ENCODE peak calls at places on chromosomes 16 and 17, in six cellular contexts. One of them, this sample, is unnamed.

GRCh38 chr17:63639125-63639524 is 16.9 kb downstream of the MAP3K3 start:
- DNase-seq in A549: no peak
- DNase-seq in uterus: no peak
- DNase-seq in endodermal cell: no peak
- DNase-seq in PC-9: no peak
- DNase-seq in brain microvascular endothelial cell: no peak
- DNase-seq in this sample: no peak

GRCh38 chr16:50326835-50327465 is 41.8 kb downstream of the BRD7 start:
- DNase-seq in A549: no peak
- DNase-seq in uterus: no peak
- DNase-seq in endodermal cell: peak
- DNase-seq in PC-9: no peak
- DNase-seq in brain microvascular endothelial cell: peak
- DNase-seq in this sample: no peak

GRCh38 chr17:78944956-78945355 is 19.8 kb upstream of the TIMP2 start:
- DNase-seq in A549: no peak
- DNase-seq in uterus: no peak
- DNase-seq in endodermal cell: no peak
- DNase-seq in PC-9: no peak
- DNase-seq in brain microvascular endothelial cell: no peak
- DNase-seq in this sample: no peak

GRCh38 chr17:30964878-30965277 is 6.0 kb upstream of the RNF135 start:
- DNase-seq in A549: no peak
- DNase-seq in uterus: no peak
- DNase-seq in endodermal cell: peak
- DNase-seq in PC-9: no peak
- DNase-seq in brain microvascular endothelial cell: peak
- DNase-seq in this sample: no peak

GRCh38 chr17:17350491-17351355 is 47.5 kb downstream of the NT5M start:
- DNase-seq in A549: peak
- DNase-seq in uterus: no peak
- DNase-seq in endodermal cell: peak
- DNase-seq in PC-9: peak
- DNase-seq in brain microvascular endothelial cell: peak
- DNase-seq in this sample: no peak

GRCh38 chr17:28612531-28612930 is 1.5 kb downstream of the RSKR start:
- DNase-seq in A549: no peak
- DNase-seq in uterus: no peak
- DNase-seq in endodermal cell: no peak
- DNase-seq in PC-9: no peak
- DNase-seq in brain microvascular endothelial cell: no peak
- DNase-seq in this sample: no peak

GRCh38 chr16:65961491-65962143 is 404.9 kb upstream of the CDH5 start:
- DNase-seq in A549: no peak
- DNase-seq in uterus: no peak
- DNase-seq in endodermal cell: no peak
- DNase-seq in PC-9: no peak
- DNase-seq in brain microvascular endothelial cell: no peak
- DNase-seq in this sample: no peak

GRCh38 chr16:29994613-29995329 is 646 bp downstream of the HIRIP3 start:
- DNase-seq in A549: no peak
- DNase-seq in uterus: peak
- DNase-seq in endodermal cell: no peak
- DNase-seq in PC-9: peak
- DNase-seq in brain microvascular endothelial cell: peak
- DNase-seq in this sample: no peak

GRCh38 chr17:39744836-39745215 is 7.1 kb downstream of the GRB7 start:
- DNase-seq in A549: no peak
- DNase-seq in uterus: no peak
- DNase-seq in endodermal cell: no peak
- DNase-seq in PC-9: no peak
- DNase-seq in brain microvascular endothelial cell: no peak
- DNase-seq in this sample: no peak

GRCh38 chr17:74601944-74602572 is 10.0 kb upstream of the CD300LD start:
- DNase-seq in A549: peak
- DNase-seq in uterus: no peak
- DNase-seq in endodermal cell: peak
- DNase-seq in PC-9: peak
- DNase-seq in brain microvascular endothelial cell: peak
- DNase-seq in this sample: no peak

GRCh38 chr17:81135503-81136283 is 29.6 kb upstream of the PVALEF start:
- DNase-seq in A549: no peak
- DNase-seq in uterus: no peak
- DNase-seq in endodermal cell: no peak
- DNase-seq in PC-9: no peak
- DNase-seq in brain microvascular endothelial cell: no peak
- DNase-seq in this sample: no peak

GRCh38 chr17:35774499-35774898 is 13.8 kb downstream of the C17orf50 start:
- DNase-seq in A549: no peak
- DNase-seq in uterus: peak
- DNase-seq in endodermal cell: peak
- DNase-seq in PC-9: no peak
- DNase-seq in brain microvascular endothelial cell: no peak
- DNase-seq in this sample: no peak

GRCh38 chr17:59845595-59846390 is 47.0 kb downstream of the TUBD1 start:
- DNase-seq in A549: peak
- DNase-seq in uterus: no peak
- DNase-seq in endodermal cell: peak
- DNase-seq in PC-9: peak
- DNase-seq in brain microvascular endothelial cell: peak
- DNase-seq in this sample: peak

GRCh38 chr17:79033741-79034501 is 10.0 kb downstream of the C1QTNF1 start:
- DNase-seq in A549: no peak
- DNase-seq in uterus: peak
- DNase-seq in endodermal cell: peak
- DNase-seq in PC-9: no peak
- DNase-seq in brain microvascular endothelial cell: no peak
- DNase-seq in this sample: no peak

GRCh38 chr17:45294506-45294905 is 22.3 kb downstream of the MAP3K14 start:
- DNase-seq in A549: no peak
- DNase-seq in uterus: no peak
- DNase-seq in endodermal cell: no peak
- DNase-seq in PC-9: peak
- DNase-seq in brain microvascular endothelial cell: peak
- DNase-seq in this sample: no peak

GRCh38 chr17:28282596-28282995 is 36.4 kb upstream of the TMEM97 start:
- DNase-seq in A549: no peak
- DNase-seq in uterus: no peak
- DNase-seq in endodermal cell: no peak
- DNase-seq in PC-9: peak
- DNase-seq in brain microvascular endothelial cell: peak
- DNase-seq in this sample: peak

GRCh38 chr17:75589919-75590303 is 2.3 kb downstream of the MYO15B start:
- DNase-seq in A549: no peak
- DNase-seq in uterus: peak
- DNase-seq in endodermal cell: no peak
- DNase-seq in PC-9: peak
- DNase-seq in brain microvascular endothelial cell: no peak
- DNase-seq in this sample: no peak

GRCh38 chr16:47925811-47926460 is 229.9 kb downstream of the ABCC12 start:
- DNase-seq in A549: no peak
- DNase-seq in uterus: no peak
- DNase-seq in endodermal cell: no peak
- DNase-seq in PC-9: peak
- DNase-seq in brain microvascular endothelial cell: no peak
- DNase-seq in this sample: peak

GRCh38 chr17:7814969-7815368 is 19.0 kb upstream of the KDM6B start:
- DNase-seq in A549: no peak
- DNase-seq in uterus: no peak
- DNase-seq in endodermal cell: no peak
- DNase-seq in PC-9: no peak
- DNase-seq in brain microvascular endothelial cell: no peak
- DNase-seq in this sample: no peak

GRCh38 chr16:1272453-1273198 is 16.8 kb downstream of the TPSD1 start:
- DNase-seq in A549: no peak
- DNase-seq in uterus: no peak
- DNase-seq in endodermal cell: no peak
- DNase-seq in PC-9: peak
- DNase-seq in brain microvascular endothelial cell: no peak
- DNase-seq in this sample: no peak

GRCh38 chr17:82013341-82013740 is 9.3 kb downstream of the CENPX start:
- DNase-seq in A549: no peak
- DNase-seq in uterus: no peak
- DNase-seq in endodermal cell: no peak
- DNase-seq in PC-9: no peak
- DNase-seq in brain microvascular endothelial cell: no peak
- DNase-seq in this sample: no peak

GRCh38 chr17:78112508-78113471 is 15.8 kb downstream of the TMC6 start:
- DNase-seq in A549: peak
- DNase-seq in uterus: peak
- DNase-seq in endodermal cell: peak
- DNase-seq in PC-9: peak
- DNase-seq in brain microvascular endothelial cell: peak
- DNase-seq in this sample: no peak

GRCh38 chr17:45270828-45271418 is 9.0 kb upstream of the SPATA32 start:
- DNase-seq in A549: peak
- DNase-seq in uterus: no peak
- DNase-seq in endodermal cell: peak
- DNase-seq in PC-9: no peak
- DNase-seq in brain microvascular endothelial cell: no peak
- DNase-seq in this sample: no peak

GRCh38 chr17:77810536-77810935 is 148.0 kb upstream of the TNRC6C start:
- DNase-seq in A549: no peak
- DNase-seq in uterus: peak
- DNase-seq in endodermal cell: no peak
- DNase-seq in PC-9: no peak
- DNase-seq in brain microvascular endothelial cell: peak
- DNase-seq in this sample: no peak

GRCh38 chr16:28181557-28181914 is 30.2 kb downstream of the XPO6 start:
- DNase-seq in A549: peak
- DNase-seq in uterus: peak
- DNase-seq in endodermal cell: peak
- DNase-seq in PC-9: peak
- DNase-seq in brain microvascular endothelial cell: peak
- DNase-seq in this sample: no peak

GRCh38 chr16:28182183-28182582 is 29.6 kb downstream of the XPO6 start:
- DNase-seq in A549: no peak
- DNase-seq in uterus: no peak
- DNase-seq in endodermal cell: no peak
- DNase-seq in PC-9: no peak
- DNase-seq in brain microvascular endothelial cell: peak
- DNase-seq in this sample: no peak

GRCh38 chr16:28183441-28183840 is 28.3 kb downstream of the XPO6 start:
- DNase-seq in A549: no peak
- DNase-seq in uterus: no peak
- DNase-seq in endodermal cell: no peak
- DNase-seq in PC-9: no peak
- DNase-seq in brain microvascular endothelial cell: no peak
- DNase-seq in this sample: no peak

GRCh38 chr16:28179354-28179753 is 32.4 kb downstream of the XPO6 start:
- DNase-seq in A549: no peak
- DNase-seq in uterus: no peak
- DNase-seq in endodermal cell: no peak
- DNase-seq in PC-9: no peak
- DNase-seq in brain microvascular endothelial cell: no peak
- DNase-seq in this sample: no peak

GRCh38 chr16:28180660-28181556 is 30.9 kb downstream of the XPO6 start:
- DNase-seq in A549: no peak
- DNase-seq in uterus: no peak
- DNase-seq in endodermal cell: no peak
- DNase-seq in PC-9: no peak
- DNase-seq in brain microvascular endothelial cell: no peak
- DNase-seq in this sample: no peak
- H3K27ac ChIP-seq in A549: peak
- H3K27ac ChIP-seq in uterus: no peak
- H3K27ac ChIP-seq in endodermal cell: no peak
- H3K27ac ChIP-seq in PC-9: peak
- H3K27ac ChIP-seq in brain microvascular endothelial cell: peak
- H3K27ac ChIP-seq in this sample: peak

GRCh38 chr16:20676268-20676828 is 21.1 kb downstream of the ACSM1 start:
- DNase-seq in A549: no peak
- DNase-seq in uterus: peak
- DNase-seq in endodermal cell: no peak
- DNase-seq in PC-9: peak
- DNase-seq in brain microvascular endothelial cell: no peak
- DNase-seq in this sample: no peak
- H3K27ac ChIP-seq in A549: no peak
- H3K27ac ChIP-seq in uterus: peak
- H3K27ac ChIP-seq in endodermal cell: no peak
- H3K27ac ChIP-seq in PC-9: peak
- H3K27ac ChIP-seq in brain microvascular endothelial cell: no peak
- H3K27ac ChIP-seq in this sample: peak

GRCh38 chr17:50491510-50491909 is 12.8 kb downstream of the RSAD1 start:
- DNase-seq in A549: no peak
- DNase-seq in uterus: no peak
- DNase-seq in endodermal cell: no peak
- DNase-seq in PC-9: no peak
- DNase-seq in brain microvascular endothelial cell: no peak
- DNase-seq in this sample: no peak
- H3K27ac ChIP-seq in A549: no peak
- H3K27ac ChIP-seq in uterus: no peak
- H3K27ac ChIP-seq in endodermal cell: no peak
- H3K27ac ChIP-seq in PC-9: no peak
- H3K27ac ChIP-seq in brain microvascular endothelial cell: no peak
- H3K27ac ChIP-seq in this sample: no peak

GRCh38 chr17:67434061-67434525 is 57.0 kb downstream of the PITPNC1 start:
- DNase-seq in A549: no peak
- DNase-seq in uterus: no peak
- DNase-seq in endodermal cell: no peak
- DNase-seq in PC-9: no peak
- DNase-seq in brain microvascular endothelial cell: no peak
- DNase-seq in this sample: no peak

GRCh38 chr17:67438669-67439068 is 61.6 kb downstream of the PITPNC1 start:
- DNase-seq in A549: no peak
- DNase-seq in uterus: no peak
- DNase-seq in endodermal cell: no peak
- DNase-seq in PC-9: no peak
- DNase-seq in brain microvascular endothelial cell: no peak
- DNase-seq in this sample: no peak

GRCh38 chr17:67433248-67433924 is 56.3 kb downstream of the PITPNC1 start:
- DNase-seq in A549: no peak
- DNase-seq in uterus: no peak
- DNase-seq in endodermal cell: no peak
- DNase-seq in PC-9: no peak
- DNase-seq in brain microvascular endothelial cell: no peak
- DNase-seq in this sample: no peak

GRCh38 chr17:67431210-67432015 is 54.3 kb downstream of the PITPNC1 start:
- DNase-seq in A549: peak
- DNase-seq in uterus: no peak
- DNase-seq in endodermal cell: no peak
- DNase-seq in PC-9: peak
- DNase-seq in brain microvascular endothelial cell: peak
- DNase-seq in this sample: peak

DNA sequence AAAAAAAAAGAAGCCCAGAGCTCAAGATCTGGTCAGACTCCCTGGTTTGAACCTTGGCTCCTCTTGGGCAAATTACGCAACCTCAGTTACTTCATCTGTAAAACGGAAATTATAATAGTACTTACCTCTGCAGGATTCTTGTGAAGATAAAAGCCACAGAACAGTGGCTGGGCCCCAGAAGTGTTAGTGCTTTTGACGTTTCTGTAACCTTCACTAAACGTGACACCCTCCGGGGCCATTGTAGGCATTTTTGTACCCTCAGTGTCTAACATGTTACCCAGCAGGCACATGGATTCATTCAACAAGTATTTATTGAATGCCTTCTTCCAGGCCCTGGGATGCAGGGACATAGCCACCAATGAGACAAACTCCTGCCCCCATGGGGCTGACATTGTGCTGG is 58.0 kb downstream of the PITPNC1 start:
- DNase-seq in A549: no peak
- DNase-seq in uterus: no peak
- DNase-seq in endodermal cell: no peak
- DNase-seq in PC-9: no peak
- DNase-seq in brain microvascular endothelial cell: no peak
- DNase-seq in this sample: no peak
- H3K27ac ChIP-seq in A549: no peak
- H3K27ac ChIP-seq in uterus: no peak
- H3K27ac ChIP-seq in endodermal cell: no peak
- H3K27ac ChIP-seq in PC-9: no peak
- H3K27ac ChIP-seq in brain microvascular endothelial cell: no peak
- H3K27ac ChIP-seq in this sample: no peak